ENCODE peak calls at places on chromosomes 12 and 14, in six cellular contexts. One of them, this sample, is unnamed.

GRCh38 chr14:102594514-102595175 is 2.2 kb downstream of the RCOR1 start:
- DNase-seq in HFFc6: peak; percentile 59
- DNase-seq in AG09309: no peak
- DNase-seq in NCI-H1105 treated with DMSO at 0.1 percent for 48 hours: peak; percentile 68
- DNase-seq in GM23248: peak; percentile 83
- DNase-seq in H7: peak; percentile 81
- DNase-seq in this sample: peak; percentile 88

GRCh38 chr12:71896171-71896570 is 42.5 kb upstream of the TPH2 start:
- DNase-seq in HFFc6: no peak
- DNase-seq in AG09309: no peak
- DNase-seq in NCI-H1105 treated with DMSO at 0.1 percent for 48 hours: no peak
- DNase-seq in GM23248: no peak
- DNase-seq in H7: no peak
- DNase-seq in this sample: no peak

GRCh38 chr12:2409656-2410265 is 357.0 kb downstream of the CACNA1C start:
- DNase-seq in HFFc6: no peak
- DNase-seq in AG09309: no peak
- DNase-seq in NCI-H1105 treated with DMSO at 0.1 percent for 48 hours: no peak
- DNase-seq in GM23248: no peak
- DNase-seq in H7: no peak
- DNase-seq in this sample: no peak

GRCh38 chr12:115261691-115262398 is 577.9 kb upstream of the TBX3 start:
- DNase-seq in HFFc6: no peak
- DNase-seq in AG09309: no peak
- DNase-seq in NCI-H1105 treated with DMSO at 0.1 percent for 48 hours: no peak
- DNase-seq in GM23248: peak; percentile 17
- DNase-seq in H7: no peak
- DNase-seq in this sample: peak; percentile 57

GRCh38 chr14:22417914-22418313 is 171.1 kb downstream of the DAD1 start:
- DNase-seq in HFFc6: no peak
- DNase-seq in AG09309: no peak
- DNase-seq in NCI-H1105 treated with DMSO at 0.1 percent for 48 hours: no peak
- DNase-seq in GM23248: no peak
- DNase-seq in H7: no peak
- DNase-seq in this sample: no peak

GRCh38 chr14:86055512-86055911 is 525.6 kb downstream of the FLRT2 start:
- DNase-seq in HFFc6: no peak
- DNase-seq in AG09309: no peak
- DNase-seq in NCI-H1105 treated with DMSO at 0.1 percent for 48 hours: peak; percentile 12
- DNase-seq in GM23248: no peak
- DNase-seq in H7: no peak
- DNase-seq in this sample: no peak

GRCh38 chr12:103327676-103328075 is 168.1 kb downstream of the C12orf42 start:
- DNase-seq in HFFc6: no peak
- DNase-seq in AG09309: no peak
- DNase-seq in NCI-H1105 treated with DMSO at 0.1 percent for 48 hours: no peak
- DNase-seq in GM23248: no peak
- DNase-seq in H7: no peak
- DNase-seq in this sample: no peak

GRCh38 chr14:88592016-88592415 is 29.2 kb downstream of the ZC3H14 start:
- DNase-seq in HFFc6: no peak
- DNase-seq in AG09309: no peak
- DNase-seq in NCI-H1105 treated with DMSO at 0.1 percent for 48 hours: no peak
- DNase-seq in GM23248: no peak
- DNase-seq in H7: no peak
- DNase-seq in this sample: no peak

GRCh38 chr14:69535230-69535848 is 39.3 kb downstream of the CCDC177 start:
- DNase-seq in HFFc6: peak; percentile 36
- DNase-seq in AG09309: peak; percentile 8
- DNase-seq in NCI-H1105 treated with DMSO at 0.1 percent for 48 hours: peak; percentile 76
- DNase-seq in GM23248: peak; percentile 73
- DNase-seq in H7: peak; percentile 89
- DNase-seq in this sample: no peak

GRCh38 chr14:75361751-75362433 is 65.9 kb upstream of the JDP2 start:
- DNase-seq in HFFc6: no peak
- DNase-seq in AG09309: no peak
- DNase-seq in NCI-H1105 treated with DMSO at 0.1 percent for 48 hours: no peak
- DNase-seq in GM23248: peak; percentile 73
- DNase-seq in H7: no peak
- DNase-seq in this sample: no peak

GRCh38 chr12:6461401-6462233 is 8.9 kb downstream of the VAMP1 start:
- DNase-seq in HFFc6: no peak
- DNase-seq in AG09309: no peak
- DNase-seq in NCI-H1105 treated with DMSO at 0.1 percent for 48 hours: no peak
- DNase-seq in GM23248: no peak
- DNase-seq in H7: no peak
- DNase-seq in this sample: peak; percentile 80

GRCh38 chr14:99384446-99385417 is 95.9 kb downstream of the SETD3 start:
- DNase-seq in HFFc6: no peak
- DNase-seq in AG09309: no peak
- DNase-seq in NCI-H1105 treated with DMSO at 0.1 percent for 48 hours: no peak
- DNase-seq in GM23248: no peak
- DNase-seq in H7: peak; percentile 61
- DNase-seq in this sample: no peak

GRCh38 chr12:122943196-122943595 is 23.1 kb downstream of the ABCB9 start:
- DNase-seq in HFFc6: no peak
- DNase-seq in AG09309: no peak
- DNase-seq in NCI-H1105 treated with DMSO at 0.1 percent for 48 hours: no peak
- DNase-seq in GM23248: peak; percentile 13
- DNase-seq in H7: peak; percentile 11
- DNase-seq in this sample: no peak

GRCh38 chr12:51383281-51383905 is 7.8 kb downstream of the GALNT6 start:
- DNase-seq in HFFc6: no peak
- DNase-seq in AG09309: no peak
- DNase-seq in NCI-H1105 treated with DMSO at 0.1 percent for 48 hours: no peak
- DNase-seq in GM23248: no peak
- DNase-seq in H7: no peak
- DNase-seq in this sample: no peak

GRCh38 chr12:76037130-76038105 is 5.8 kb upstream of the PHLDA1 start:
- DNase-seq in HFFc6: peak; percentile 76
- DNase-seq in AG09309: no peak
- DNase-seq in NCI-H1105 treated with DMSO at 0.1 percent for 48 hours: peak; percentile 89
- DNase-seq in GM23248: peak; percentile 89
- DNase-seq in H7: no peak
- DNase-seq in this sample: peak; percentile 60

GRCh38 chr12:81888341-81888740 is 129.2 kb upstream of the PPFIA2 start:
- DNase-seq in HFFc6: no peak
- DNase-seq in AG09309: no peak
- DNase-seq in NCI-H1105 treated with DMSO at 0.1 percent for 48 hours: no peak
- DNase-seq in GM23248: no peak
- DNase-seq in H7: no peak
- DNase-seq in this sample: no peak

GRCh38 chr14:65461730-65462129 is 49.2 kb downstream of the FUT8 start:
- DNase-seq in HFFc6: no peak
- DNase-seq in AG09309: no peak
- DNase-seq in NCI-H1105 treated with DMSO at 0.1 percent for 48 hours: no peak
- DNase-seq in GM23248: no peak
- DNase-seq in H7: no peak
- DNase-seq in this sample: peak; percentile 17

GRCh38 chr14:34699873-34700621 is 14.3 kb downstream of the CFL2 start:
- DNase-seq in HFFc6: peak; percentile 89
- DNase-seq in AG09309: peak; percentile 78
- DNase-seq in NCI-H1105 treated with DMSO at 0.1 percent for 48 hours: no peak
- DNase-seq in GM23248: peak; percentile 93
- DNase-seq in H7: no peak
- DNase-seq in this sample: no peak

GRCh38 chr12:52920937-52921336 is 16.1 kb upstream of the KRT8 start:
- DNase-seq in HFFc6: peak; percentile 48
- DNase-seq in AG09309: no peak
- DNase-seq in NCI-H1105 treated with DMSO at 0.1 percent for 48 hours: no peak
- DNase-seq in GM23248: peak; percentile 33
- DNase-seq in H7: no peak
- DNase-seq in this sample: no peak

GRCh38 chr14:55450124-55450523 is 9.7 kb upstream of the TBPL2 start:
- DNase-seq in HFFc6: no peak
- DNase-seq in AG09309: no peak
- DNase-seq in NCI-H1105 treated with DMSO at 0.1 percent for 48 hours: no peak
- DNase-seq in GM23248: no peak
- DNase-seq in H7: no peak
- DNase-seq in this sample: no peak

This sample was measured in germinal center.